ENCODE peak calls at places on chromosome 12, in four cellular contexts. F is NCI-H1092 treated with DMSO at 0.1 percent for 48 hours, H is HTR-8/SVneo, P is HFFc6. N is an unnamed sample.

GRCh38 chr12:123519151-123520001 is 14.1 kb downstream of the RILPL1 start:
- DNase-seq in F (no peak), H (peak; percentile 51), P (peak; percentile 79), N (no peak)

GRCh38 chr12:31346211-31346610 is 20.3 kb upstream of the SINHCAF start:
- DNase-seq in F (no peak), H (no peak), P (no peak), N (no peak)

GRCh38 chr12:80837342-80837978 is 100.3 kb downstream of the LIN7A start:
- DNase-seq in F (peak; percentile 27), H (peak; percentile 6), P (peak; percentile 71), N (peak; percentile 40)

GRCh38 chr12:87599459-87599858 is 429.7 kb downstream of the C12orf50 start:
- DNase-seq in F (no peak), H (no peak), P (no peak), N (no peak)

GRCh38 chr12:117061555-117062079 is 37.6 kb downstream of the TESC start:
- DNase-seq in F (no peak), H (no peak), P (no peak), N (no peak)

GRCh38 chr12:12081836-12082497 is 11.2 kb downstream of the BCL2L14 start:
- DNase-seq in F (peak; percentile 35), H (peak; percentile 42), P (peak; percentile 51), N (peak; percentile 41)

GRCh38 chr12:57063991-57064725 is 14.2 kb upstream of the MYO1A start:
- DNase-seq in F (no peak), H (no peak), P (no peak), N (no peak)

GRCh38 chr12:7787574-7788315 is 1.5 kb upstream of the NANOG start:
- DNase-seq in F (no peak), H (no peak), P (no peak), N (no peak)

GRCh38 chr12:18323159-18323558 is 61.8 kb downstream of the PIK3C2G start:
- DNase-seq in F (no peak), H (no peak), P (peak; percentile 45), N (no peak)

GRCh38 chr12:116125981-116126566 is 151.4 kb downstream of the MED13L start:
- DNase-seq in F (no peak), H (no peak), P (no peak), N (no peak)

GRCh38 chr12:123655420-123655819 is 15.5 kb upstream of the TCTN2 start:
- DNase-seq in F (no peak), H (no peak), P (no peak), N (no peak)

GRCh38 chr12:29516431-29516875 is 19.0 kb upstream of the OVCH1 start:
- DNase-seq in F (no peak), H (no peak), P (peak; percentile 56), N (no peak)

GRCh38 chr12:127455347-127456265 is 811.4 kb upstream of the TMEM132C start:
- DNase-seq in F (no peak), H (no peak), P (no peak), N (peak; percentile 38)

GRCh38 chr12:52603314-52603713 is 2.1 kb upstream of the KRT72 start:
- DNase-seq in F (no peak), H (no peak), P (no peak), N (no peak)

GRCh38 chr12:51886021-51886710 is 1.7 kb upstream of the ANKRD33 start:
- DNase-seq in F (no peak), H (peak; percentile 89), P (peak; percentile 97), N (no peak)

GRCh38 chr12:11840350-11840749 is 190.9 kb downstream of the ETV6 start:
- DNase-seq in F (peak; percentile 79), H (no peak), P (no peak), N (peak; percentile 73)

GRCh38 chr12:40310201-40310600 is 85.4 kb downstream of the LRRK2 start:
- DNase-seq in F (no peak), H (no peak), P (no peak), N (no peak)

GRCh38 chr12:106255952-106256351 is 8.1 kb upstream of the CKAP4 start:
- DNase-seq in F (no peak), H (no peak), P (no peak), N (no peak)

GRCh38 chr12:26028953-26029740 is 70.7 kb downstream of the RASSF8 start:
- DNase-seq in F (no peak), H (peak; percentile 39), P (peak; percentile 30), N (no peak)

GRCh38 chr12:47219243-47219642 is 139.5 kb upstream of the AMIGO2 start:
- DNase-seq in F (no peak), H (no peak), P (peak; percentile 39), N (no peak)

GRCh38 chr12:42086021-42086420 is 58.7 kb downstream of the GXYLT1 start:
- DNase-seq in F (no peak), H (no peak), P (peak; percentile 21), N (no peak)

GRCh38 chr12:43696154-43696553 is 62.4 kb downstream of the PUS7L start:
- DNase-seq in F (no peak), H (no peak), P (no peak), N (no peak)

GRCh38 chr12:110007874-110008273 is 8.6 kb downstream of the ANKRD13A start:
- DNase-seq in F (no peak), H (no peak), P (no peak), N (no peak)